ENCODE peak calls at places on chromosomes 5 and 9, in five cellular contexts. R is left ventricle myocardium inferior, G is right atrium auricular region, W is HS-27A, A is AG08396. O is an unnamed sample.

GRCh38 chr9:4096121-4096520 is 203.7 kb downstream of the GLIS3 start:
- DNase-seq in R (no peak), G (no peak), W (no peak), A (no peak), O (no peak)

GRCh38 chr5:130912088-130912487 is 253.0 kb downstream of the HINT1 start:
- DNase-seq in R (no peak), G (no peak), W (no peak), A (no peak), O (no peak)

GRCh38 chr5:122576266-122577016 is 198.4 kb upstream of the SNX2 start:
- DNase-seq in R (no peak), G (no peak), W (no peak), A (no peak), O (no peak)

GRCh38 chr9:35814841-35815543 is at the start of gene HINT2:
- DNase-seq in R (peak; percentile 96), G (peak; percentile 97), W (peak; percentile 99), A (peak; percentile 97), O (peak; percentile 97)

GRCh38 chr5:165209101-165209727 is 1703.8 kb downstream of the MAT2B start:
- DNase-seq in R (no peak), G (no peak), W (no peak), A (peak; percentile 6), O (no peak)

GRCh38 chr5:178866946-178867345 is 7.2 kb downstream of the ZNF354B start:
- DNase-seq in R (no peak), G (no peak), W (no peak), A (no peak), O (no peak)

GRCh38 chr5:95317687-95318086 is 32.8 kb upstream of the MCTP1 start:
- DNase-seq in R (no peak), G (no peak), W (no peak), A (no peak), O (no peak)

GRCh38 chr5:78574157-78574673 is 74.4 kb downstream of the LHFPL2 start:
- DNase-seq in R (no peak), G (no peak), W (no peak), A (no peak), O (no peak)